ENCODE peak calls at places on chromosomes 12 and 14, in nine cellular contexts. One of them, this sample, is unnamed.
A peak's percentile ranks its signal among the peaks of the same experiment; 100 is the strongest.

GRCh38 chr14:103132381-103133212 is 9.3 kb downstream of the TNFAIP2 start:
- DNase-seq in WTC11: no peak
- DNase-seq in stimulated activated CD4-positive, alpha-beta T cell treated with anti-CD3 and anti-CD28 coated beads, TNF-alpha, amount 100 ng/mL, for 1 hour: no peak
- DNase-seq in activated T-helper 1 cell treated with Interleukin-2 at 50 U/mL for 16 hours: no peak
- DNase-seq in activated CD4-positive, alpha-beta memory T cell treated with anti-CD3 and anti-CD28 coated beads for 36 hours: no peak
- DNase-seq in ACHN: no peak
- DNase-seq in activated CD4-positive, CD25-positive, alpha-beta regulatory T cell: no peak
- DNase-seq in iPS-NIHi11: no peak
- DNase-seq in occipital lobe: no peak
- DNase-seq in this sample: no peak

GRCh38 chr14:105292810-105293711 is 7.7 kb downstream of the BRF1 start:
- DNase-seq in occipital lobe: no peak
- DNase-seq in activated CD4-positive, alpha-beta memory T cell treated with anti-CD3 and anti-CD28 coated beads for 36 hours: peak; percentile 79
- DNase-seq in activated T-helper 1 cell treated with Interleukin-2 at 50 U/mL for 16 hours: no peak
- DNase-seq in WTC11: no peak
- DNase-seq in stimulated activated CD4-positive, alpha-beta T cell treated with anti-CD3 and anti-CD28 coated beads, TNF-alpha, amount 100 ng/mL, for 1 hour: no peak
- DNase-seq in ACHN: no peak
- DNase-seq in iPS-NIHi11: no peak
- DNase-seq in activated CD4-positive, CD25-positive, alpha-beta regulatory T cell: no peak
- DNase-seq in this sample: no peak

GRCh38 chr12:57614178-57614947 is 3.1 kb downstream of the ARHGEF25 start:
- DNase-seq in stimulated activated CD4-positive, alpha-beta T cell treated with anti-CD3 and anti-CD28 coated beads, TNF-alpha, amount 100 ng/mL, for 1 hour: no peak
- DNase-seq in activated CD4-positive, CD25-positive, alpha-beta regulatory T cell: no peak
- DNase-seq in WTC11: peak; percentile 77
- DNase-seq in ACHN: peak; percentile 14
- DNase-seq in occipital lobe: no peak
- DNase-seq in iPS-NIHi11: peak; percentile 83
- DNase-seq in activated CD4-positive, alpha-beta memory T cell treated with anti-CD3 and anti-CD28 coated beads for 36 hours: peak; percentile 43
- DNase-seq in activated T-helper 1 cell treated with Interleukin-2 at 50 U/mL for 16 hours: no peak
- DNase-seq in this sample: peak; percentile 42

GRCh38 chr14:76810953-76811400 is 1.7 kb downstream of the ANGEL1 start:
- DNase-seq in activated CD4-positive, alpha-beta memory T cell treated with anti-CD3 and anti-CD28 coated beads for 36 hours: peak; percentile 29
- DNase-seq in iPS-NIHi11: peak; percentile 27
- DNase-seq in WTC11: no peak
- DNase-seq in activated T-helper 1 cell treated with Interleukin-2 at 50 U/mL for 16 hours: no peak
- DNase-seq in occipital lobe: peak; percentile 41
- DNase-seq in activated CD4-positive, CD25-positive, alpha-beta regulatory T cell: no peak
- DNase-seq in ACHN: peak; percentile 20
- DNase-seq in stimulated activated CD4-positive, alpha-beta T cell treated with anti-CD3 and anti-CD28 coated beads, TNF-alpha, amount 100 ng/mL, for 1 hour: no peak
- DNase-seq in this sample: peak; percentile 64

GRCh38 chr12:112792306-112792705 is 758 bp downstream of the RPH3A start:
- DNase-seq in occipital lobe: no peak
- DNase-seq in WTC11: no peak
- DNase-seq in stimulated activated CD4-positive, alpha-beta T cell treated with anti-CD3 and anti-CD28 coated beads, TNF-alpha, amount 100 ng/mL, for 1 hour: no peak
- DNase-seq in activated T-helper 1 cell treated with Interleukin-2 at 50 U/mL for 16 hours: no peak
- DNase-seq in activated CD4-positive, CD25-positive, alpha-beta regulatory T cell: no peak
- DNase-seq in activated CD4-positive, alpha-beta memory T cell treated with anti-CD3 and anti-CD28 coated beads for 36 hours: no peak
- DNase-seq in iPS-NIHi11: no peak
- DNase-seq in ACHN: no peak
- DNase-seq in this sample: no peak

GRCh38 chr12:67981236-67982164 is 7.7 kb upstream of the IFNG-AS1 start:
- DNase-seq in iPS-NIHi11: no peak
- DNase-seq in activated CD4-positive, CD25-positive, alpha-beta regulatory T cell: no peak
- DNase-seq in occipital lobe: no peak
- DNase-seq in WTC11: no peak
- DNase-seq in activated T-helper 1 cell treated with Interleukin-2 at 50 U/mL for 16 hours: no peak
- DNase-seq in ACHN: peak; percentile 44
- DNase-seq in activated CD4-positive, alpha-beta memory T cell treated with anti-CD3 and anti-CD28 coated beads for 36 hours: peak; percentile 22
- DNase-seq in stimulated activated CD4-positive, alpha-beta T cell treated with anti-CD3 and anti-CD28 coated beads, TNF-alpha, amount 100 ng/mL, for 1 hour: no peak
- DNase-seq in this sample: peak; percentile 59

GRCh38 chr14:70709726-70710382 is 68.1 kb downstream of the TTC9 start:
- DNase-seq in occipital lobe: no peak
- DNase-seq in WTC11: no peak
- DNase-seq in stimulated activated CD4-positive, alpha-beta T cell treated with anti-CD3 and anti-CD28 coated beads, TNF-alpha, amount 100 ng/mL, for 1 hour: no peak
- DNase-seq in ACHN: no peak
- DNase-seq in activated CD4-positive, alpha-beta memory T cell treated with anti-CD3 and anti-CD28 coated beads for 36 hours: no peak
- DNase-seq in activated CD4-positive, CD25-positive, alpha-beta regulatory T cell: no peak
- DNase-seq in activated T-helper 1 cell treated with Interleukin-2 at 50 U/mL for 16 hours: no peak
- DNase-seq in iPS-NIHi11: no peak
- DNase-seq in this sample: no peak

GRCh38 chr12:93979189-93979588 is 169.2 kb upstream of the PLXNC1 start:
- DNase-seq in activated CD4-positive, alpha-beta memory T cell treated with anti-CD3 and anti-CD28 coated beads for 36 hours: peak; percentile 26
- DNase-seq in iPS-NIHi11: peak; percentile 33
- DNase-seq in occipital lobe: no peak
- DNase-seq in activated CD4-positive, CD25-positive, alpha-beta regulatory T cell: no peak
- DNase-seq in stimulated activated CD4-positive, alpha-beta T cell treated with anti-CD3 and anti-CD28 coated beads, TNF-alpha, amount 100 ng/mL, for 1 hour: no peak
- DNase-seq in WTC11: no peak
- DNase-seq in activated T-helper 1 cell treated with Interleukin-2 at 50 U/mL for 16 hours: no peak
- DNase-seq in ACHN: peak; percentile 45
- DNase-seq in this sample: peak; percentile 49

GRCh38 chr12:31119531-31120211 is 46.0 kb downstream of the DDX11 start:
- DNase-seq in occipital lobe: no peak
- DNase-seq in stimulated activated CD4-positive, alpha-beta T cell treated with anti-CD3 and anti-CD28 coated beads, TNF-alpha, amount 100 ng/mL, for 1 hour: no peak
- DNase-seq in ACHN: no peak
- DNase-seq in activated T-helper 1 cell treated with Interleukin-2 at 50 U/mL for 16 hours: no peak
- DNase-seq in WTC11: no peak
- DNase-seq in activated CD4-positive, CD25-positive, alpha-beta regulatory T cell: no peak
- DNase-seq in iPS-NIHi11: peak; percentile 23
- DNase-seq in activated CD4-positive, alpha-beta memory T cell treated with anti-CD3 and anti-CD28 coated beads for 36 hours: no peak
- DNase-seq in this sample: no peak

GRCh38 chr14:60092516-60092915 is 793 bp downstream of the PCNX4 start:
- DNase-seq in iPS-NIHi11: peak; percentile 10
- DNase-seq in ACHN: peak; percentile 47
- DNase-seq in occipital lobe: no peak
- DNase-seq in stimulated activated CD4-positive, alpha-beta T cell treated with anti-CD3 and anti-CD28 coated beads, TNF-alpha, amount 100 ng/mL, for 1 hour: no peak
- DNase-seq in activated CD4-positive, CD25-positive, alpha-beta regulatory T cell: no peak
- DNase-seq in WTC11: no peak
- DNase-seq in activated CD4-positive, alpha-beta memory T cell treated with anti-CD3 and anti-CD28 coated beads for 36 hours: peak; percentile 23
- DNase-seq in activated T-helper 1 cell treated with Interleukin-2 at 50 U/mL for 16 hours: no peak
- DNase-seq in this sample: peak; percentile 55

GRCh38 chr12:46455648-46456352 is 83.2 kb upstream of the SLC38A2 start:
- DNase-seq in activated CD4-positive, CD25-positive, alpha-beta regulatory T cell: no peak
- DNase-seq in activated CD4-positive, alpha-beta memory T cell treated with anti-CD3 and anti-CD28 coated beads for 36 hours: no peak
- DNase-seq in ACHN: no peak
- DNase-seq in iPS-NIHi11: peak; percentile 40
- DNase-seq in occipital lobe: no peak
- DNase-seq in stimulated activated CD4-positive, alpha-beta T cell treated with anti-CD3 and anti-CD28 coated beads, TNF-alpha, amount 100 ng/mL, for 1 hour: no peak
- DNase-seq in activated T-helper 1 cell treated with Interleukin-2 at 50 U/mL for 16 hours: no peak
- DNase-seq in WTC11: no peak
- DNase-seq in this sample: no peak

GRCh38 chr12:64658892-64659481 is 48.7 kb downstream of the RASSF3 start:
- DNase-seq in iPS-NIHi11: no peak
- DNase-seq in activated T-helper 1 cell treated with Interleukin-2 at 50 U/mL for 16 hours: no peak
- DNase-seq in activated CD4-positive, alpha-beta memory T cell treated with anti-CD3 and anti-CD28 coated beads for 36 hours: no peak
- DNase-seq in WTC11: no peak
- DNase-seq in occipital lobe: no peak
- DNase-seq in stimulated activated CD4-positive, alpha-beta T cell treated with anti-CD3 and anti-CD28 coated beads, TNF-alpha, amount 100 ng/mL, for 1 hour: no peak
- DNase-seq in activated CD4-positive, CD25-positive, alpha-beta regulatory T cell: no peak
- DNase-seq in ACHN: no peak
- DNase-seq in this sample: no peak

GRCh38 chr14:27435923-27436674 is 838.3 kb upstream of the NOVA1 start:
- DNase-seq in ACHN: no peak
- DNase-seq in WTC11: no peak
- DNase-seq in occipital lobe: no peak
- DNase-seq in iPS-NIHi11: no peak
- DNase-seq in activated CD4-positive, alpha-beta memory T cell treated with anti-CD3 and anti-CD28 coated beads for 36 hours: no peak
- DNase-seq in activated T-helper 1 cell treated with Interleukin-2 at 50 U/mL for 16 hours: no peak
- DNase-seq in activated CD4-positive, CD25-positive, alpha-beta regulatory T cell: no peak
- DNase-seq in stimulated activated CD4-positive, alpha-beta T cell treated with anti-CD3 and anti-CD28 coated beads, TNF-alpha, amount 100 ng/mL, for 1 hour: no peak
- DNase-seq in this sample: no peak

GRCh38 chr12:12587878-12588277 is 23.8 kb upstream of the CREBL2 start:
- DNase-seq in activated T-helper 1 cell treated with Interleukin-2 at 50 U/mL for 16 hours: no peak
- DNase-seq in WTC11: no peak
- DNase-seq in occipital lobe: no peak
- DNase-seq in ACHN: no peak
- DNase-seq in activated CD4-positive, CD25-positive, alpha-beta regulatory T cell: no peak
- DNase-seq in iPS-NIHi11: no peak
- DNase-seq in activated CD4-positive, alpha-beta memory T cell treated with anti-CD3 and anti-CD28 coated beads for 36 hours: no peak
- DNase-seq in stimulated activated CD4-positive, alpha-beta T cell treated with anti-CD3 and anti-CD28 coated beads, TNF-alpha, amount 100 ng/mL, for 1 hour: no peak
- DNase-seq in this sample: no peak

GRCh38 chr14:57848353-57848752 is 17.5 kb downstream of the SLC35F4 start:
- DNase-seq in stimulated activated CD4-positive, alpha-beta T cell treated with anti-CD3 and anti-CD28 coated beads, TNF-alpha, amount 100 ng/mL, for 1 hour: no peak
- DNase-seq in activated CD4-positive, alpha-beta memory T cell treated with anti-CD3 and anti-CD28 coated beads for 36 hours: no peak
- DNase-seq in activated T-helper 1 cell treated with Interleukin-2 at 50 U/mL for 16 hours: no peak
- DNase-seq in ACHN: no peak
- DNase-seq in occipital lobe: no peak
- DNase-seq in activated CD4-positive, CD25-positive, alpha-beta regulatory T cell: no peak
- DNase-seq in WTC11: no peak
- DNase-seq in iPS-NIHi11: no peak
- DNase-seq in this sample: peak; percentile 84

GRCh38 chr14:90179809-90180779 is 76.3 kb upstream of the PSMC1 start:
- DNase-seq in ACHN: no peak
- DNase-seq in stimulated activated CD4-positive, alpha-beta T cell treated with anti-CD3 and anti-CD28 coated beads, TNF-alpha, amount 100 ng/mL, for 1 hour: no peak
- DNase-seq in occipital lobe: no peak
- DNase-seq in iPS-NIHi11: no peak
- DNase-seq in activated CD4-positive, CD25-positive, alpha-beta regulatory T cell: no peak
- DNase-seq in activated T-helper 1 cell treated with Interleukin-2 at 50 U/mL for 16 hours: no peak
- DNase-seq in activated CD4-positive, alpha-beta memory T cell treated with anti-CD3 and anti-CD28 coated beads for 36 hours: no peak
- DNase-seq in WTC11: no peak
- DNase-seq in this sample: no peak

GRCh38 chr12:21073822-21074460 is 57.1 kb upstream of the SLCO1B1 start:
- DNase-seq in activated T-helper 1 cell treated with Interleukin-2 at 50 U/mL for 16 hours: no peak
- DNase-seq in ACHN: peak; percentile 37
- DNase-seq in WTC11: no peak
- DNase-seq in stimulated activated CD4-positive, alpha-beta T cell treated with anti-CD3 and anti-CD28 coated beads, TNF-alpha, amount 100 ng/mL, for 1 hour: no peak
- DNase-seq in activated CD4-positive, CD25-positive, alpha-beta regulatory T cell: no peak
- DNase-seq in occipital lobe: no peak
- DNase-seq in activated CD4-positive, alpha-beta memory T cell treated with anti-CD3 and anti-CD28 coated beads for 36 hours: no peak
- DNase-seq in iPS-NIHi11: no peak
- DNase-seq in this sample: peak; percentile 79

GRCh38 chr12:69196302-69197288 is 42.8 kb upstream of the CPSF6 start:
- DNase-seq in activated CD4-positive, CD25-positive, alpha-beta regulatory T cell: no peak
- DNase-seq in stimulated activated CD4-positive, alpha-beta T cell treated with anti-CD3 and anti-CD28 coated beads, TNF-alpha, amount 100 ng/mL, for 1 hour: no peak
- DNase-seq in ACHN: peak; percentile 19
- DNase-seq in activated CD4-positive, alpha-beta memory T cell treated with anti-CD3 and anti-CD28 coated beads for 36 hours: no peak
- DNase-seq in WTC11: peak; percentile 18
- DNase-seq in iPS-NIHi11: no peak
- DNase-seq in occipital lobe: no peak
- DNase-seq in activated T-helper 1 cell treated with Interleukin-2 at 50 U/mL for 16 hours: no peak
- DNase-seq in this sample: peak; percentile 25

GRCh38 chr12:130127909-130128763 is 34.1 kb upstream of the FZD10 start:
- DNase-seq in occipital lobe: no peak
- DNase-seq in activated CD4-positive, alpha-beta memory T cell treated with anti-CD3 and anti-CD28 coated beads for 36 hours: no peak
- DNase-seq in WTC11: no peak
- DNase-seq in activated T-helper 1 cell treated with Interleukin-2 at 50 U/mL for 16 hours: no peak
- DNase-seq in stimulated activated CD4-positive, alpha-beta T cell treated with anti-CD3 and anti-CD28 coated beads, TNF-alpha, amount 100 ng/mL, for 1 hour: no peak
- DNase-seq in ACHN: no peak
- DNase-seq in activated CD4-positive, CD25-positive, alpha-beta regulatory T cell: no peak
- DNase-seq in iPS-NIHi11: no peak
- DNase-seq in this sample: no peak

GRCh38 chr14:63045612-63046320 is 508 bp upstream of the KCNH5 start:
- DNase-seq in ACHN: no peak
- DNase-seq in occipital lobe: peak; percentile 47
- DNase-seq in WTC11: peak; percentile 81
- DNase-seq in activated CD4-positive, alpha-beta memory T cell treated with anti-CD3 and anti-CD28 coated beads for 36 hours: no peak
- DNase-seq in activated T-helper 1 cell treated with Interleukin-2 at 50 U/mL for 16 hours: no peak
- DNase-seq in stimulated activated CD4-positive, alpha-beta T cell treated with anti-CD3 and anti-CD28 coated beads, TNF-alpha, amount 100 ng/mL, for 1 hour: no peak
- DNase-seq in iPS-NIHi11: peak; percentile 78
- DNase-seq in activated CD4-positive, CD25-positive, alpha-beta regulatory T cell: no peak
- DNase-seq in this sample: peak; percentile 35

GRCh38 chr12:24668563-24668962 is 280.3 kb downstream of the BCAT1 start:
- DNase-seq in stimulated activated CD4-positive, alpha-beta T cell treated with anti-CD3 and anti-CD28 coated beads, TNF-alpha, amount 100 ng/mL, for 1 hour: no peak
- DNase-seq in WTC11: no peak
- DNase-seq in occipital lobe: no peak
- DNase-seq in ACHN: no peak
- DNase-seq in activated T-helper 1 cell treated with Interleukin-2 at 50 U/mL for 16 hours: no peak
- DNase-seq in activated CD4-positive, CD25-positive, alpha-beta regulatory T cell: no peak
- DNase-seq in activated CD4-positive, alpha-beta memory T cell treated with anti-CD3 and anti-CD28 coated beads for 36 hours: no peak
- DNase-seq in iPS-NIHi11: no peak
- DNase-seq in this sample: no peak

GRCh38 chr12:94427520-94428381 is 31.9 kb downstream of the CEP83 start:
- DNase-seq in occipital lobe: no peak
- DNase-seq in activated T-helper 1 cell treated with Interleukin-2 at 50 U/mL for 16 hours: no peak
- DNase-seq in ACHN: no peak
- DNase-seq in stimulated activated CD4-positive, alpha-beta T cell treated with anti-CD3 and anti-CD28 coated beads, TNF-alpha, amount 100 ng/mL, for 1 hour: no peak
- DNase-seq in activated CD4-positive, CD25-positive, alpha-beta regulatory T cell: no peak
- DNase-seq in iPS-NIHi11: no peak
- DNase-seq in WTC11: no peak
- DNase-seq in activated CD4-positive, alpha-beta memory T cell treated with anti-CD3 and anti-CD28 coated beads for 36 hours: peak; percentile 16
- DNase-seq in this sample: peak; percentile 79

GRCh38 chr12:120890963-120891362 is 13.2 kb downstream of the SPPL3 start:
- DNase-seq in occipital lobe: no peak
- DNase-seq in activated T-helper 1 cell treated with Interleukin-2 at 50 U/mL for 16 hours: no peak
- DNase-seq in stimulated activated CD4-positive, alpha-beta T cell treated with anti-CD3 and anti-CD28 coated beads, TNF-alpha, amount 100 ng/mL, for 1 hour: no peak
- DNase-seq in WTC11: no peak
- DNase-seq in ACHN: no peak
- DNase-seq in activated CD4-positive, alpha-beta memory T cell treated with anti-CD3 and anti-CD28 coated beads for 36 hours: no peak
- DNase-seq in activated CD4-positive, CD25-positive, alpha-beta regulatory T cell: no peak
- DNase-seq in iPS-NIHi11: no peak
- DNase-seq in this sample: no peak

GRCh38 chr12:2642896-2643425 is 151.8 kb upstream of the FKBP4 start:
- DNase-seq in activated T-helper 1 cell treated with Interleukin-2 at 50 U/mL for 16 hours: no peak
- DNase-seq in ACHN: no peak
- DNase-seq in iPS-NIHi11: no peak
- DNase-seq in WTC11: peak; percentile 2
- DNase-seq in activated CD4-positive, CD25-positive, alpha-beta regulatory T cell: no peak
- DNase-seq in occipital lobe: no peak
- DNase-seq in activated CD4-positive, alpha-beta memory T cell treated with anti-CD3 and anti-CD28 coated beads for 36 hours: no peak
- DNase-seq in stimulated activated CD4-positive, alpha-beta T cell treated with anti-CD3 and anti-CD28 coated beads, TNF-alpha, amount 100 ng/mL, for 1 hour: no peak
- DNase-seq in this sample: no peak

GRCh38 chr12:2053675-2054070 is 886 bp downstream of the CACNA1C start:
- DNase-seq in occipital lobe: no peak
- DNase-seq in WTC11: no peak
- DNase-seq in activated CD4-positive, CD25-positive, alpha-beta regulatory T cell: no peak
- DNase-seq in activated CD4-positive, alpha-beta memory T cell treated with anti-CD3 and anti-CD28 coated beads for 36 hours: no peak
- DNase-seq in activated T-helper 1 cell treated with Interleukin-2 at 50 U/mL for 16 hours: no peak
- DNase-seq in iPS-NIHi11: peak; percentile 35
- DNase-seq in ACHN: no peak
- DNase-seq in stimulated activated CD4-positive, alpha-beta T cell treated with anti-CD3 and anti-CD28 coated beads, TNF-alpha, amount 100 ng/mL, for 1 hour: no peak
- DNase-seq in this sample: peak; percentile 30

This sample was measured in cardiac fibroblast.